ENCODE peak calls at places on chromosomes 16 and 17, in ten cellular contexts. T, R, J, S, B, O, K, X, F and N are unnamed samples.
A peak's percentile ranks its signal among the peaks of the same experiment; 100 is the strongest.

GRCh38 chr17:78667741-78668640 is 90.8 kb upstream of the DNAH17 start:
- DNase-seq in B (no peak), T (peak; percentile 56), R (no peak), K (no peak), S (no peak), X (no peak), J (no peak), F (no peak), O (no peak), N (no peak)

GRCh38 chr17:19342611-19343255 is 19.8 kb downstream of the B9D1 start:
- DNase-seq in K (no peak), B (no peak), S (peak; percentile 58), R (no peak), O (no peak), F (no peak), T (peak; percentile 58), J (no peak), X (no peak), N (no peak)

GRCh38 chr16:81803332-81803731 is 24.2 kb downstream of the PLCG2 start:
- DNase-seq in B (no peak), F (no peak), O (no peak), R (no peak), K (no peak), S (no peak), X (no peak), J (no peak), T (no peak), N (no peak)

GRCh38 chr17:12743046-12743445 is 46.3 kb upstream of the ARHGAP44 start:
- DNase-seq in F (no peak), S (no peak), R (no peak), J (no peak), B (no peak), T (no peak), X (no peak), O (no peak), K (no peak), N (no peak)

GRCh38 chr17:41782142-41782541 is 4.4 kb downstream of the JUP start:
- DNase-seq in F (peak; percentile 76), X (no peak), T (no peak), K (no peak), J (no peak), B (peak; percentile 89), O (peak; percentile 49), S (no peak), R (no peak), N (no peak)

GRCh38 chr17:17125136-17126084 is 80.7 kb downstream of the PLD6 start:
- DNase-seq in R (no peak), B (no peak), J (no peak), T (peak; percentile 55), O (no peak), F (no peak), S (no peak), K (no peak), X (no peak), N (no peak)

GRCh38 chr17:16881239-16881924 is 90.5 kb downstream of the TNFRSF13B start:
- DNase-seq in X (no peak), F (no peak), R (no peak), O (peak; percentile 9), T (peak; percentile 40), K (no peak), S (no peak), B (no peak), J (no peak), N (no peak)

GRCh38 chr17:66474258-66474657 is 171.8 kb downstream of the PRKCA start:
- DNase-seq in K (no peak), B (no peak), F (no peak), X (no peak), S (no peak), T (no peak), R (no peak), J (no peak), O (no peak), N (no peak)

GRCh38 chr16:67404740-67405226 is 11.5 kb upstream of the TPPP3 start:
- DNase-seq in T (no peak), F (peak; percentile 75), O (peak; percentile 88), J (no peak), K (no peak), S (no peak), B (no peak), R (no peak), X (no peak), N (no peak)

GRCh38 chr16:84749815-84750214 is 50.0 kb downstream of the USP10 start:
- DNase-seq in T (no peak), K (no peak), S (no peak), J (no peak), O (no peak), R (no peak), F (no peak), B (no peak), X (no peak), N (no peak)

GRCh38 chr17:55163408-55163807 is 101.4 kb upstream of the HLF start:
- DNase-seq in R (no peak), B (no peak), X (no peak), J (no peak), F (no peak), O (no peak), S (no peak), K (no peak), T (no peak), N (no peak)

GRCh38 chr16:18836702-18837101 is 35.4 kb upstream of the ARL6IP1 start:
- DNase-seq in T (no peak), O (no peak), R (no peak), K (no peak), F (no peak), B (no peak), J (no peak), S (no peak), X (no peak), N (no peak)

GRCh38 chr16:77823067-77823466 is 34.7 kb downstream of the VAT1L start:
- DNase-seq in J (no peak), B (no peak), F (no peak), T (no peak), K (no peak), S (no peak), X (no peak), O (no peak), R (no peak), N (no peak)

DNA sequence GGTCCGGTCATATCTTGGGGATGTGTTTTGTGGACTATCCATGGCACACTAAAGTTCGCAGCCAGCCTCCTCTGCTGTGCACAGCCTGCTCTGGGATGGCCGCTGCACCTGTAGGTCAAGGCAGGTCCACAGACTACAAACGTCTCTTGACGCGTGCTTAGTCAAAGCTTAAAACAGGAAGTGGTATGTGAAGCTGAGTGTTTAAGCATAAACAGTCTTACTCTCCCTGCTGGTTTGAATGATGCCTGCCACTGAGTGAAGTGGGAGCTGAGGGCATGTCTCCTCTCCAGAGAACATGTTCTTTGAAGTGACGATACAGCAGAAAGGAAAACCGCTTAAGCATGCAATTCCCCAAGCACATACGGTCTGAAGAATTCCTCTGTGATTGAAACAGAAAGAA is 365.6 kb downstream of the SLC39A11 start:
- DNase-seq in F (no peak), O (no peak), B (no peak), T (no peak), S (no peak), K (no peak), X (peak; percentile 77), R (no peak), J (peak; percentile 47), N (no peak)
- TF ChIP-seq POLR2A in F (no peak), O (no peak), B (no peak), T (no peak), S (no peak), K (no peak), X (no peak), R (no peak), J (no peak), N (no peak)

DNA sequence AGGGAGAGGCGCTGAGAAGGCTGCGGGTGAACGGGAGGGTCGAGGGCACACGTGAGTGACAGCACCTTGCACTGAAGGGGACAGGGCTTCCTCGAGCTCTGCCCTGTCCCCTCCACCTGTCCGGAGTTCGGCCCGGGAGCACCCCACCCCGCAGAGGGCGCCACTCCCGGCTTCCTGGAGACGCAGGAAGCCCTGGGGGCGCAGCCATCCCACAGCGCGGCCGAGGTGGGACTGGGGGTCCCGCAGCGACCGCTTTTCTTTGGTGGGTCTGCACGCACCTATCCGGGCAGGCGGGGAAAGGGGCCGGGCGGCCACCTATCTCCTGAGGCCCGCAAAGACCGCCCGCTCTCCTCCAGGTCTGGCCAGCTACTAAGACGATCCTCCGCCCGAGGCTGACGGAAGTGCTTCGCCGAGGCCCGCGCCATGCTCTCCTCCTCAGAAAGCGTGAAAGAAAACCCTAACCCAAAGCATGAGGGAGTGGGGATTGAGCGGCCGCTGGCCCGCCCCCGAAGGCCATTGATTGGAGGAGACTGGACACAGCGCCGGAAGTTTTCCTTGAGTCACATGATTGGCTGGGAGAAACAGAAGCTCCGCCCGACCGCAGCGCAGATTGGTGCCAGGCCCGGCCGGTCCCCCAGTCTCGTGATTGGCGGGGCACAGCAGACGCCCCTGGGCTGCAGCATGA is 34.4 kb downstream of the DDX19A start:
- DNase-seq in F (peak; percentile 98), T (peak; percentile 96), J (peak; percentile 93), R (peak; percentile 92), K (peak; percentile 94), X (peak; percentile 96), S (peak; percentile 97), B (peak; percentile 98), O (peak; percentile 97), N (peak; percentile 99)
- TF ChIP-seq POLR2A in F (no peak), T (no peak), J (peak; percentile 92), R (peak; percentile 84), K (no peak), X (peak; percentile 88), S (peak; percentile 42), B (peak; percentile 86), O (peak; percentile 52), N (no peak)

GRCh38 chr16:9007177-9007794 is 43.6 kb upstream of the USP7 start:
- DNase-seq in B (no peak), F (no peak), K (no peak), O (no peak), X (peak; percentile 84), J (no peak), R (no peak), T (no peak), S (no peak), N (no peak)
- TF ChIP-seq POLR2A in B (no peak), F (no peak), K (no peak), O (no peak), X (no peak), J (no peak), R (no peak), T (no peak), S (no peak), N (no peak)

GRCh38 chr17:71436479-71436878 is 684.3 kb upstream of the SOX9 start:
- DNase-seq in J (no peak), S (no peak), K (no peak), O (no peak), R (no peak), B (no peak), F (no peak), T (no peak), X (no peak), N (no peak)

GRCh38 chr17:71441098-71441497 is 679.7 kb upstream of the SOX9 start:
- DNase-seq in B (no peak), K (no peak), J (no peak), R (peak; percentile 45), F (no peak), S (no peak), T (no peak), O (no peak), X (peak; percentile 95), N (no peak)

GRCh38 chr17:71440513-71440912 is 680.3 kb upstream of the SOX9 start:
- DNase-seq in S (no peak), J (no peak), F (no peak), B (no peak), R (no peak), T (no peak), O (no peak), X (peak; percentile 15), K (no peak), N (no peak)

GRCh38 chr17:71437176-71437575 is 683.6 kb upstream of the SOX9 start:
- DNase-seq in T (no peak), R (no peak), F (no peak), K (no peak), X (peak; percentile 8), J (no peak), O (no peak), B (no peak), S (no peak), N (no peak)

GRCh38 chr17:71438631-71439146 is 682.1 kb upstream of the SOX9 start:
- DNase-seq in B (no peak), J (no peak), X (peak; percentile 98), R (peak; percentile 57), S (no peak), T (no peak), K (no peak), F (peak; percentile 59), O (no peak), N (no peak)
- TF ChIP-seq POLR2A in B (no peak), J (no peak), X (no peak), R (no peak), S (no peak), T (no peak), K (no peak), F (no peak), O (no peak), N (no peak)